ENCODE peak calls at places on chromosomes 7 and 10, in six cellular contexts. One of them, this sample, is unnamed.

GRCh38 chr10:47158116-47159071 is 141.6 kb upstream of the GDF10 start:
- DNase-seq in neural progenitor cell: no peak
- DNase-seq in right atrium auricular region: peak
- DNase-seq in GM13976: no peak
- DNase-seq in HepG2: no peak
- DNase-seq in HL-60: no peak
- DNase-seq in this sample: no peak

GRCh38 chr7:12322287-12322902 is 81.3 kb downstream of the VWDE start:
- DNase-seq in neural progenitor cell: no peak
- DNase-seq in right atrium auricular region: no peak
- DNase-seq in GM13976: no peak
- DNase-seq in HepG2: peak
- DNase-seq in HL-60: no peak
- DNase-seq in this sample: peak

GRCh38 chr10:122363722-122364463 is 10.6 kb upstream of the PLEKHA1 start:
- DNase-seq in neural progenitor cell: no peak
- DNase-seq in right atrium auricular region: peak
- DNase-seq in GM13976: no peak
- DNase-seq in HepG2: no peak
- DNase-seq in HL-60: no peak
- DNase-seq in this sample: no peak

GRCh38 chr10:31304261-31304970 is 14.6 kb upstream of the ZEB1 start:
- DNase-seq in neural progenitor cell: no peak
- DNase-seq in right atrium auricular region: no peak
- DNase-seq in GM13976: no peak
- DNase-seq in HepG2: peak
- DNase-seq in HL-60: no peak
- DNase-seq in this sample: no peak

GRCh38 chr10:34824870-34825269 is 9.8 kb upstream of the PARD3 start:
- DNase-seq in neural progenitor cell: peak
- DNase-seq in right atrium auricular region: no peak
- DNase-seq in GM13976: no peak
- DNase-seq in HepG2: no peak
- DNase-seq in HL-60: no peak
- DNase-seq in this sample: no peak

GRCh38 chr7:158445421-158446175 is 142.0 kb downstream of the PTPRN2 start:
- DNase-seq in neural progenitor cell: peak
- DNase-seq in right atrium auricular region: no peak
- DNase-seq in GM13976: no peak
- DNase-seq in HepG2: no peak
- DNase-seq in HL-60: no peak
- DNase-seq in this sample: no peak

GRCh38 chr7:2624293-2624881 is 7.4 kb upstream of the TTYH3 start:
- DNase-seq in neural progenitor cell: no peak
- DNase-seq in right atrium auricular region: no peak
- DNase-seq in GM13976: no peak
- DNase-seq in HepG2: no peak
- DNase-seq in HL-60: no peak
- DNase-seq in this sample: no peak

GRCh38 chr7:22814261-22815208 is 8.1 kb downstream of the TOMM7 start:
- DNase-seq in neural progenitor cell: no peak
- DNase-seq in right atrium auricular region: no peak
- DNase-seq in GM13976: no peak
- DNase-seq in HepG2: peak
- DNase-seq in HL-60: no peak
- DNase-seq in this sample: no peak

GRCh38 chr10:36671607-36672006 is 453.8 kb upstream of the ANKRD30A start:
- DNase-seq in neural progenitor cell: no peak
- DNase-seq in right atrium auricular region: no peak
- DNase-seq in GM13976: no peak
- DNase-seq in HepG2: no peak
- DNase-seq in HL-60: no peak
- DNase-seq in this sample: no peak

GRCh38 chr7:3882782-3883181 is 581.7 kb downstream of the SDK1 start:
- DNase-seq in neural progenitor cell: no peak
- DNase-seq in right atrium auricular region: no peak
- DNase-seq in GM13976: no peak
- DNase-seq in HepG2: no peak
- DNase-seq in HL-60: no peak
- DNase-seq in this sample: no peak

GRCh38 chr7:17497136-17497535 is 198.7 kb downstream of the AHR start:
- DNase-seq in neural progenitor cell: no peak
- DNase-seq in right atrium auricular region: no peak
- DNase-seq in GM13976: no peak
- DNase-seq in HepG2: no peak
- DNase-seq in HL-60: no peak
- DNase-seq in this sample: no peak

GRCh38 chr7:133412942-133413341 is 160.1 kb downstream of the EXOC4 start:
- DNase-seq in neural progenitor cell: no peak
- DNase-seq in right atrium auricular region: no peak
- DNase-seq in GM13976: no peak
- DNase-seq in HepG2: no peak
- DNase-seq in HL-60: no peak
- DNase-seq in this sample: no peak

GRCh38 chr10:129275886-129276285 is 191.2 kb upstream of the MGMT start:
- DNase-seq in neural progenitor cell: no peak
- DNase-seq in right atrium auricular region: no peak
- DNase-seq in GM13976: no peak
- DNase-seq in HepG2: no peak
- DNase-seq in HL-60: no peak
- DNase-seq in this sample: no peak

GRCh38 chr7:121202125-121202524 is 126.7 kb upstream of the WNT16 start:
- DNase-seq in neural progenitor cell: no peak
- DNase-seq in right atrium auricular region: no peak
- DNase-seq in GM13976: no peak
- DNase-seq in HepG2: no peak
- DNase-seq in HL-60: no peak
- DNase-seq in this sample: no peak
- TF ChIP-seq CTCF in neural progenitor cell: no peak
- TF ChIP-seq CTCF in right atrium auricular region: no peak
- TF ChIP-seq CTCF in GM13976: no peak
- TF ChIP-seq CTCF in HepG2: no peak
- TF ChIP-seq CTCF in HL-60: no peak
- TF ChIP-seq CTCF in this sample: no peak

GRCh38 chr10:101238732-101239105 is 9.5 kb upstream of the LBX1 start:
- DNase-seq in neural progenitor cell: peak
- DNase-seq in right atrium auricular region: no peak
- DNase-seq in GM13976: no peak
- DNase-seq in HepG2: no peak
- DNase-seq in HL-60: no peak
- DNase-seq in this sample: no peak
- TF ChIP-seq CTCF in neural progenitor cell: peak
- TF ChIP-seq CTCF in right atrium auricular region: peak
- TF ChIP-seq CTCF in GM13976: peak
- TF ChIP-seq CTCF in HepG2: peak
- TF ChIP-seq CTCF in HL-60: peak
- TF ChIP-seq CTCF in this sample: peak

DNA sequence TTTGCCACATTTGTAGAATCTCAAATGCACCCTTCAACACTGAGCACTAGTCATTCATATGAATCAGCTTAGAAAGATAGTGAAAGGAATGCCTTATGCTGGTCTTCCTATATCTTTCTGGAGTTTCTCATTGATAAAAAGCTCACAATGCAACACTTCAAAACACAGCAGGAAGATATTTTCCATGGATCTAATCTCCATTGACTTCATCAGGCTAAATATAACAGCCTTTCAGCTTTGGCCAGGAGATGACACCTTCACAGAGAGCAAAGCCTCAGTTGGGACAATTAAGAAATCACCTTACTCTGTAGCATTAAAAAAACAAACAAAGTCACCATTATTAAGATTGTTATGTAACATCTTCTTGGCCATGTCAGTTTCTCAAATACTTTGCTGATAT is 6.7 kb downstream of the NRP1 start:
- DNase-seq in neural progenitor cell: peak
- DNase-seq in right atrium auricular region: no peak
- DNase-seq in GM13976: no peak
- DNase-seq in HepG2: no peak
- DNase-seq in HL-60: no peak
- DNase-seq in this sample: no peak
- TF ChIP-seq CTCF in neural progenitor cell: peak
- TF ChIP-seq CTCF in right atrium auricular region: no peak
- TF ChIP-seq CTCF in GM13976: no peak
- TF ChIP-seq CTCF in HepG2: peak
- TF ChIP-seq CTCF in HL-60: no peak
- TF ChIP-seq CTCF in this sample: no peak

DNA sequence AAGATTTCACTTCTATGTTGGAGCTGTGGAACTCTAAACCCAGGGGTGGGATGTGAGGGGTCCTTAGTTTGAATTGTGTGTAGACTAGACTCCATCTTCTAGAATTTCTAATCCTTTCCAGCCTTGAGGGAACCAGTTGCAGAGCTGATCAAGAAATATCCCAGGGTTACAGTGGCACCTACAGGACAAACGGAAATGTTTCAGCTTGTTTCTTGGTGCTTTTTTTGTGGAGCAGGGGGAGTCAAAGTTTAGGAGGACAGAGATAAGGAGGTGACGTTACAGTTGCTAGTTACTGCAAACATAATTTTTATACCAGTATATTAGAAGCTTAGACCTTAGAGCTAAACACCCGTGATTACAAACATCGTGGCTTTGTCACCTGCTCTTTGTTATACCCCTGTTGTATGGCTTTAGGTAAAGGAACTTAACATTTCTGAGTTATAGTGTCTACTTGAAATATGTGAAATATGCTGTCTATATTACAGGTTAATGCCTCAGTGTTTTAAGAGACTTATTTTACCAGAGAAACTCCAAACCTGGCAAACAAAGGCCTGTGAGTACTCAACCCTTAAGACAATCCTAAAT is 84.5 kb upstream of the DYNC1I1 start:
- DNase-seq in neural progenitor cell: peak
- DNase-seq in right atrium auricular region: no peak
- DNase-seq in GM13976: no peak
- DNase-seq in HepG2: peak
- DNase-seq in HL-60: peak
- DNase-seq in this sample: no peak
- TF ChIP-seq CTCF in neural progenitor cell: peak
- TF ChIP-seq CTCF in right atrium auricular region: no peak
- TF ChIP-seq CTCF in GM13976: peak
- TF ChIP-seq CTCF in HepG2: peak
- TF ChIP-seq CTCF in HL-60: no peak
- TF ChIP-seq CTCF in this sample: no peak

GRCh38 chr7:140506788-140507464 is 27.6 kb upstream of the MKRN1 start:
- DNase-seq in neural progenitor cell: peak
- DNase-seq in right atrium auricular region: peak
- DNase-seq in GM13976: no peak
- DNase-seq in HepG2: no peak
- DNase-seq in HL-60: no peak
- DNase-seq in this sample: no peak
- TF ChIP-seq CTCF in neural progenitor cell: no peak
- TF ChIP-seq CTCF in right atrium auricular region: no peak
- TF ChIP-seq CTCF in GM13976: no peak
- TF ChIP-seq CTCF in HepG2: no peak
- TF ChIP-seq CTCF in HL-60: no peak
- TF ChIP-seq CTCF in this sample: no peak

GRCh38 chr7:10888861-10889260 is 84.8 kb upstream of the PHF14 start:
- DNase-seq in neural progenitor cell: no peak
- DNase-seq in right atrium auricular region: no peak
- DNase-seq in GM13976: peak
- DNase-seq in HepG2: no peak
- DNase-seq in HL-60: peak
- DNase-seq in this sample: no peak

GRCh38 chr7:10889266-10889898 is 84.3 kb upstream of the PHF14 start:
- DNase-seq in neural progenitor cell: peak
- DNase-seq in right atrium auricular region: no peak
- DNase-seq in GM13976: peak
- DNase-seq in HepG2: peak
- DNase-seq in HL-60: peak
- DNase-seq in this sample: peak
- TF ChIP-seq CTCF in neural progenitor cell: peak
- TF ChIP-seq CTCF in right atrium auricular region: peak
- TF ChIP-seq CTCF in GM13976: peak
- TF ChIP-seq CTCF in HepG2: peak
- TF ChIP-seq CTCF in HL-60: peak
- TF ChIP-seq CTCF in this sample: peak